ENCODE peak calls at places on chromosomes 5 and 9, in eight cellular contexts. One of them, this sample, is unnamed.

GRCh38 chr5:12016149-12016740 is 112.0 kb upstream of the CTNND2 start:
- DNase-seq in EL: no peak
- DNase-seq in activated T-cell treated with anti-CD3 and anti-CD28 coated beads for 4 hours: no peak
- DNase-seq in stimulated activated CD4-positive, alpha-beta T cell treated with anti-CD3 and anti-CD28 coated beads, Interleukin-12 subunit alpha, Interleukin-12 subunit beta, amount 100 ng/mL, for 48 hours: no peak
- DNase-seq in GM10248: no peak
- DNase-seq in activated naive CD8-positive, alpha-beta T cell treated with anti-CD3 and anti-CD28 coated beads, Interleukin-2, amount 10 ng/mL, durations not matched to agents 7 days and 5 days: no peak
- DNase-seq in right atrium auricular region: no peak
- DNase-seq in NCI-H1930: no peak
- DNase-seq in this sample: no peak

GRCh38 chr9:100602302-100602930 is 24.5 kb downstream of the CAVIN4 start:
- DNase-seq in EL: peak; percentile 56
- DNase-seq in activated T-cell treated with anti-CD3 and anti-CD28 coated beads for 4 hours: no peak
- DNase-seq in stimulated activated CD4-positive, alpha-beta T cell treated with anti-CD3 and anti-CD28 coated beads, Interleukin-12 subunit alpha, Interleukin-12 subunit beta, amount 100 ng/mL, for 48 hours: no peak
- DNase-seq in GM10248: no peak
- DNase-seq in activated naive CD8-positive, alpha-beta T cell treated with anti-CD3 and anti-CD28 coated beads, Interleukin-2, amount 10 ng/mL, durations not matched to agents 7 days and 5 days: no peak
- DNase-seq in right atrium auricular region: no peak
- DNase-seq in NCI-H1930: peak; percentile 49
- DNase-seq in this sample: no peak

GRCh38 chr9:117796681-117797080 is 92.5 kb downstream of the TLR4 start:
- DNase-seq in EL: peak; percentile 60
- DNase-seq in activated T-cell treated with anti-CD3 and anti-CD28 coated beads for 4 hours: no peak
- DNase-seq in stimulated activated CD4-positive, alpha-beta T cell treated with anti-CD3 and anti-CD28 coated beads, Interleukin-12 subunit alpha, Interleukin-12 subunit beta, amount 100 ng/mL, for 48 hours: no peak
- DNase-seq in GM10248: no peak
- DNase-seq in activated naive CD8-positive, alpha-beta T cell treated with anti-CD3 and anti-CD28 coated beads, Interleukin-2, amount 10 ng/mL, durations not matched to agents 7 days and 5 days: no peak
- DNase-seq in right atrium auricular region: no peak
- DNase-seq in NCI-H1930: no peak
- DNase-seq in this sample: no peak

GRCh38 chr5:151063136-151063544 is 17.7 kb downstream of the TNIP1 start:
- DNase-seq in EL: peak; percentile 88
- DNase-seq in activated T-cell treated with anti-CD3 and anti-CD28 coated beads for 4 hours: no peak
- DNase-seq in stimulated activated CD4-positive, alpha-beta T cell treated with anti-CD3 and anti-CD28 coated beads, Interleukin-12 subunit alpha, Interleukin-12 subunit beta, amount 100 ng/mL, for 48 hours: no peak
- DNase-seq in GM10248: no peak
- DNase-seq in activated naive CD8-positive, alpha-beta T cell treated with anti-CD3 and anti-CD28 coated beads, Interleukin-2, amount 10 ng/mL, durations not matched to agents 7 days and 5 days: no peak
- DNase-seq in right atrium auricular region: peak; percentile 79
- DNase-seq in NCI-H1930: no peak
- DNase-seq in this sample: no peak

GRCh38 chr9:19104528-19105282 is 2.0 kb upstream of the HAUS6 start:
- DNase-seq in EL: no peak
- DNase-seq in activated T-cell treated with anti-CD3 and anti-CD28 coated beads for 4 hours: no peak
- DNase-seq in stimulated activated CD4-positive, alpha-beta T cell treated with anti-CD3 and anti-CD28 coated beads, Interleukin-12 subunit alpha, Interleukin-12 subunit beta, amount 100 ng/mL, for 48 hours: no peak
- DNase-seq in GM10248: no peak
- DNase-seq in activated naive CD8-positive, alpha-beta T cell treated with anti-CD3 and anti-CD28 coated beads, Interleukin-2, amount 10 ng/mL, durations not matched to agents 7 days and 5 days: no peak
- DNase-seq in right atrium auricular region: no peak
- DNase-seq in NCI-H1930: no peak
- DNase-seq in this sample: no peak

GRCh38 chr5:6719896-6720560 is 6.8 kb downstream of the TENT4A start:
- DNase-seq in EL: no peak
- DNase-seq in activated T-cell treated with anti-CD3 and anti-CD28 coated beads for 4 hours: no peak
- DNase-seq in stimulated activated CD4-positive, alpha-beta T cell treated with anti-CD3 and anti-CD28 coated beads, Interleukin-12 subunit alpha, Interleukin-12 subunit beta, amount 100 ng/mL, for 48 hours: no peak
- DNase-seq in GM10248: no peak
- DNase-seq in activated naive CD8-positive, alpha-beta T cell treated with anti-CD3 and anti-CD28 coated beads, Interleukin-2, amount 10 ng/mL, durations not matched to agents 7 days and 5 days: no peak
- DNase-seq in right atrium auricular region: peak; percentile 55
- DNase-seq in NCI-H1930: no peak
- DNase-seq in this sample: no peak

GRCh38 chr5:57486206-57486605 is 3.6 kb upstream of the ACTBL2 start:
- DNase-seq in EL: no peak
- DNase-seq in activated T-cell treated with anti-CD3 and anti-CD28 coated beads for 4 hours: no peak
- DNase-seq in stimulated activated CD4-positive, alpha-beta T cell treated with anti-CD3 and anti-CD28 coated beads, Interleukin-12 subunit alpha, Interleukin-12 subunit beta, amount 100 ng/mL, for 48 hours: no peak
- DNase-seq in GM10248: no peak
- DNase-seq in activated naive CD8-positive, alpha-beta T cell treated with anti-CD3 and anti-CD28 coated beads, Interleukin-2, amount 10 ng/mL, durations not matched to agents 7 days and 5 days: no peak
- DNase-seq in right atrium auricular region: no peak
- DNase-seq in NCI-H1930: no peak
- DNase-seq in this sample: no peak

GRCh38 chr9:134835987-134836386 is 44.6 kb upstream of the FCN2 start:
- DNase-seq in EL: no peak
- DNase-seq in activated T-cell treated with anti-CD3 and anti-CD28 coated beads for 4 hours: no peak
- DNase-seq in stimulated activated CD4-positive, alpha-beta T cell treated with anti-CD3 and anti-CD28 coated beads, Interleukin-12 subunit alpha, Interleukin-12 subunit beta, amount 100 ng/mL, for 48 hours: no peak
- DNase-seq in GM10248: no peak
- DNase-seq in activated naive CD8-positive, alpha-beta T cell treated with anti-CD3 and anti-CD28 coated beads, Interleukin-2, amount 10 ng/mL, durations not matched to agents 7 days and 5 days: no peak
- DNase-seq in right atrium auricular region: no peak
- DNase-seq in NCI-H1930: no peak
- DNase-seq in this sample: no peak

GRCh38 chr9:68500457-68501158 is 40.1 kb downstream of the TMEM252 start:
- DNase-seq in EL: peak; percentile 76
- DNase-seq in activated T-cell treated with anti-CD3 and anti-CD28 coated beads for 4 hours: no peak
- DNase-seq in stimulated activated CD4-positive, alpha-beta T cell treated with anti-CD3 and anti-CD28 coated beads, Interleukin-12 subunit alpha, Interleukin-12 subunit beta, amount 100 ng/mL, for 48 hours: no peak
- DNase-seq in GM10248: no peak
- DNase-seq in activated naive CD8-positive, alpha-beta T cell treated with anti-CD3 and anti-CD28 coated beads, Interleukin-2, amount 10 ng/mL, durations not matched to agents 7 days and 5 days: no peak
- DNase-seq in right atrium auricular region: no peak
- DNase-seq in NCI-H1930: no peak
- DNase-seq in this sample: no peak

GRCh38 chr9:24986331-24986730 is 440.6 kb upstream of the IZUMO3 start:
- DNase-seq in EL: no peak
- DNase-seq in activated T-cell treated with anti-CD3 and anti-CD28 coated beads for 4 hours: no peak
- DNase-seq in stimulated activated CD4-positive, alpha-beta T cell treated with anti-CD3 and anti-CD28 coated beads, Interleukin-12 subunit alpha, Interleukin-12 subunit beta, amount 100 ng/mL, for 48 hours: no peak
- DNase-seq in GM10248: no peak
- DNase-seq in activated naive CD8-positive, alpha-beta T cell treated with anti-CD3 and anti-CD28 coated beads, Interleukin-2, amount 10 ng/mL, durations not matched to agents 7 days and 5 days: no peak
- DNase-seq in right atrium auricular region: no peak
- DNase-seq in NCI-H1930: no peak
- DNase-seq in this sample: no peak

GRCh38 chr5:115939059-115939458 is 23.2 kb upstream of the LVRN start:
- DNase-seq in EL: peak; percentile 60
- DNase-seq in activated T-cell treated with anti-CD3 and anti-CD28 coated beads for 4 hours: no peak
- DNase-seq in stimulated activated CD4-positive, alpha-beta T cell treated with anti-CD3 and anti-CD28 coated beads, Interleukin-12 subunit alpha, Interleukin-12 subunit beta, amount 100 ng/mL, for 48 hours: no peak
- DNase-seq in GM10248: no peak
- DNase-seq in activated naive CD8-positive, alpha-beta T cell treated with anti-CD3 and anti-CD28 coated beads, Interleukin-2, amount 10 ng/mL, durations not matched to agents 7 days and 5 days: no peak
- DNase-seq in right atrium auricular region: no peak
- DNase-seq in NCI-H1930: no peak
- DNase-seq in this sample: no peak

GRCh38 chr5:126656397-126657007 is 55.8 kb downstream of the PHAX start:
- DNase-seq in EL: peak; percentile 49
- DNase-seq in activated T-cell treated with anti-CD3 and anti-CD28 coated beads for 4 hours: peak; percentile 3
- DNase-seq in stimulated activated CD4-positive, alpha-beta T cell treated with anti-CD3 and anti-CD28 coated beads, Interleukin-12 subunit alpha, Interleukin-12 subunit beta, amount 100 ng/mL, for 48 hours: no peak
- DNase-seq in GM10248: peak; percentile 49
- DNase-seq in activated naive CD8-positive, alpha-beta T cell treated with anti-CD3 and anti-CD28 coated beads, Interleukin-2, amount 10 ng/mL, durations not matched to agents 7 days and 5 days: no peak
- DNase-seq in right atrium auricular region: no peak
- DNase-seq in NCI-H1930: peak; percentile 1
- DNase-seq in this sample: peak; percentile 59

GRCh38 chr9:24614070-24614469 is 68.4 kb upstream of the IZUMO3 start:
- DNase-seq in EL: no peak
- DNase-seq in activated T-cell treated with anti-CD3 and anti-CD28 coated beads for 4 hours: no peak
- DNase-seq in stimulated activated CD4-positive, alpha-beta T cell treated with anti-CD3 and anti-CD28 coated beads, Interleukin-12 subunit alpha, Interleukin-12 subunit beta, amount 100 ng/mL, for 48 hours: no peak
- DNase-seq in GM10248: no peak
- DNase-seq in activated naive CD8-positive, alpha-beta T cell treated with anti-CD3 and anti-CD28 coated beads, Interleukin-2, amount 10 ng/mL, durations not matched to agents 7 days and 5 days: no peak
- DNase-seq in right atrium auricular region: no peak
- DNase-seq in NCI-H1930: no peak
- DNase-seq in this sample: no peak

GRCh38 chr9:130042931-130043653 is at the start of gene FNBP1:
- DNase-seq in EL: peak; percentile 80
- DNase-seq in activated T-cell treated with anti-CD3 and anti-CD28 coated beads for 4 hours: peak; percentile 70
- DNase-seq in stimulated activated CD4-positive, alpha-beta T cell treated with anti-CD3 and anti-CD28 coated beads, Interleukin-12 subunit alpha, Interleukin-12 subunit beta, amount 100 ng/mL, for 48 hours: peak; percentile 82
- DNase-seq in GM10248: peak; percentile 91
- DNase-seq in activated naive CD8-positive, alpha-beta T cell treated with anti-CD3 and anti-CD28 coated beads, Interleukin-2, amount 10 ng/mL, durations not matched to agents 7 days and 5 days: peak; percentile 90
- DNase-seq in right atrium auricular region: peak; percentile 74
- DNase-seq in NCI-H1930: peak; percentile 55
- DNase-seq in this sample: peak; percentile 92

GRCh38 chr5:150567031-150567680 is 59.2 kb downstream of the NDST1 start:
- DNase-seq in EL: peak; percentile 59
- DNase-seq in activated T-cell treated with anti-CD3 and anti-CD28 coated beads for 4 hours: no peak
- DNase-seq in stimulated activated CD4-positive, alpha-beta T cell treated with anti-CD3 and anti-CD28 coated beads, Interleukin-12 subunit alpha, Interleukin-12 subunit beta, amount 100 ng/mL, for 48 hours: no peak
- DNase-seq in GM10248: no peak
- DNase-seq in activated naive CD8-positive, alpha-beta T cell treated with anti-CD3 and anti-CD28 coated beads, Interleukin-2, amount 10 ng/mL, durations not matched to agents 7 days and 5 days: no peak
- DNase-seq in right atrium auricular region: no peak
- DNase-seq in NCI-H1930: no peak
- DNase-seq in this sample: no peak

GRCh38 chr9:124428751-124429529 is 13.7 kb upstream of the PSMB7 start:
- DNase-seq in EL: no peak
- DNase-seq in activated T-cell treated with anti-CD3 and anti-CD28 coated beads for 4 hours: no peak
- DNase-seq in stimulated activated CD4-positive, alpha-beta T cell treated with anti-CD3 and anti-CD28 coated beads, Interleukin-12 subunit alpha, Interleukin-12 subunit beta, amount 100 ng/mL, for 48 hours: no peak
- DNase-seq in GM10248: no peak
- DNase-seq in activated naive CD8-positive, alpha-beta T cell treated with anti-CD3 and anti-CD28 coated beads, Interleukin-2, amount 10 ng/mL, durations not matched to agents 7 days and 5 days: no peak
- DNase-seq in right atrium auricular region: no peak
- DNase-seq in NCI-H1930: no peak
- DNase-seq in this sample: no peak

This sample was measured in GM13976.